ENCODE peak calls at places on chromosomes 12 and 14, in nine cellular contexts. X is mesothelial cell of epicardium, S is left ventricle myocardium inferior, T is A549, Y is Panc1, W is H9, G is colonic mucosa, H is heart left ventricle, M is B cell. F is an unnamed sample.
A peak's percentile ranks its signal among the peaks of the same experiment; 100 is the strongest.

GRCh38 chr12:130953783-130954543 is at the start of gene ADGRD1:
- DNase-seq in X (no peak), S (peak; percentile 71), T (peak; percentile 26), Y (no peak), W (no peak), G (peak; percentile 36), H (peak; percentile 73), M (peak; percentile 21), F (no peak)

GRCh38 chr12:120388711-120389431 is 19.9 kb upstream of the MSI1 start:
- DNase-seq in X (peak; percentile 39), S (no peak), T (no peak), Y (no peak), W (peak; percentile 91), G (no peak), H (no peak), M (no peak), F (no peak)

GRCh38 chr12:618626-619025 is 44.6 kb downstream of the NINJ2 start:
- DNase-seq in X (no peak), S (no peak), T (no peak), Y (no peak), W (no peak), G (no peak), H (no peak), M (no peak), F (no peak)

GRCh38 chr14:60655114-60655897 is 6.0 kb upstream of the SIX1 start:
- DNase-seq in X (no peak), S (no peak), T (no peak), Y (no peak), W (peak; percentile 56), G (no peak), H (no peak), M (peak; percentile 25), F (no peak)

GRCh38 chr12:12086331-12086730 is 15.6 kb downstream of the BCL2L14 start:
- DNase-seq in X (no peak), S (no peak), T (no peak), Y (no peak), W (peak; percentile 22), G (peak; percentile 29), H (no peak), M (no peak), F (no peak)

GRCh38 chr12:70553391-70553859 is 83.8 kb downstream of the PTPRB start:
- DNase-seq in X (no peak), S (no peak), T (no peak), Y (no peak), W (no peak), G (no peak), H (no peak), M (no peak), F (no peak)

GRCh38 chr14:82239205-82239604 is 705.6 kb upstream of the SEL1L start:
- DNase-seq in X (no peak), S (no peak), T (no peak), Y (no peak), W (no peak), G (no peak), H (no peak), M (no peak), F (no peak)

GRCh38 chr12:510071-510825 is 50.5 kb downstream of the B4GALNT3 start:
- DNase-seq in X (no peak), S (no peak), T (no peak), Y (no peak), W (peak; percentile 69), G (peak; percentile 83), H (no peak), M (no peak), F (no peak)

GRCh38 chr14:54428527-54428926 is 12.6 kb downstream of the CNIH1 start:
- DNase-seq in X (no peak), S (no peak), T (no peak), Y (no peak), W (no peak), G (no peak), H (no peak), M (no peak), F (no peak)

GRCh38 chr12:29562167-29562776 is 64.8 kb upstream of the OVCH1 start:
- DNase-seq in X (no peak), S (no peak), T (no peak), Y (no peak), W (no peak), G (peak; percentile 27), H (peak; percentile 57), M (no peak), F (no peak)

GRCh38 chr12:73514672-73515071 is 1023.0 kb upstream of the ATXN7L3B start:
- DNase-seq in X (no peak), S (no peak), T (peak; percentile 3), Y (no peak), W (peak; percentile 58), G (no peak), H (no peak), M (no peak), F (no peak)

DNA sequence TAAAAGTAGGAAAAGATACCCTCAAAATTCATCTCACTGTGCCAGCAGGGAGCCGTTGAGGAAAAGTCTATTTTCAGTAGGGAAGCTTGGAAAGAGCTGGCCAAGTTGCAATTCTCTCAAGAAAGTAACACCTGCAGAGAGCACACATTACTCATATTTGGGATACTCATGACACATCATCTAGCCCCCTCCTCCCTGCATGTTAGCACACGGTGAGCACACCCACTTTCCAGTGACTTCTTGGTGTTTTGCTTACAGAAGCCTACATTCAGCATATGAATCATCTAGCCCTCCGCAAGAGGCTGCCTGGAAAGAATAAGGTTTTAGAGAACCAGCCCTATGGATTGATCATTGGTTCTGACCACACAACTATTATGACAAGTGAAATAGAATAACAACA is 124.5 kb downstream of the PTPRO start:
- DNase-seq in X (no peak), S (no peak), T (peak; percentile 3), Y (peak; percentile 24), W (no peak), G (no peak), H (no peak), M (no peak), F (no peak)
- TF ChIP-seq CTCF in X (no peak), S (no peak), T (no peak), Y (no peak), W (no peak), G (no peak), H (no peak), M (no peak), F (no peak)

DNA sequence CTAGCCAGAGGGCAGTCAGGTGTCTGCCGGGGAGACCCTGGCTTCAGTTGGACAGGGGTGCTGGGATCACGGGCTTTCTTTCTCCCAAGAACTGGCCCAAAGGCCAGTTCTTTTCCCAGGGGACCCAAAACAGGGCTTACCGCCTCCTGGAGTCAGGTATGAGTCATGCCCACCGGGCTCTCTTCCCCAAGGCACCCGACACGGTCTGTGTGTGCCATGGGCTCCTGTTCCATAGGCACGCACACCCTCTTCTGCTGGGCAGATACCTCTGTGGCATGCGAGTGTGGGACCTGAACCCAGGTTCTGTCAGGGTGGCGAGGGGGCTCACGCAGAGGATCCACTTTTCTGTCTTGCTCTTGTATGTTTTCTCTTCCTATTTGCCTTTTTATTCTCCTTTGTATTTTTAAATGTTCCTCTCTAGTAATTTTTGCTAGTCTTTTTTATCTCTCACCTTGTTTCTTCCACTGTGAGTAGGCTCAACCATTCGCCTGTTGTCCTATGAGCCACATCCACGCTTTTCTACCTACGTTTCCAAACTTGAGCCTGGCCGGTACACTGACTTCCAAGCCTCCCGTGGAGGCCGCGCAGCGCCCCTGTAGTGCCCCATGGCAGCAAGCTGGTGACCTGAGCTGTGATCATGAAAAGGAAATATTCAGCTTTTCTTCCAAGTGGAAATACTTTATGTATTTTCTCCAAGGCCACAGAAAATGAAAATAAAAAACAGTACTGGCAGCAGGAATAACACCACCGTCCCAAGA is 362.2 kb downstream of the CACNA1C start:
- DNase-seq in X (no peak), S (no peak), T (no peak), Y (no peak), W (no peak), G (no peak), H (no peak), M (no peak), F (no peak)
- TF ChIP-seq CTCF in X (no peak), S (no peak), T (no peak), Y (no peak), W (peak; percentile 38), G (no peak), H (no peak), M (no peak), F (no peak)

GRCh38 chr12:101698782-101699347 is 1.4 kb downstream of the CHPT1 start:
- DNase-seq in X (no peak), S (no peak), T (peak; percentile 54), Y (no peak), W (no peak), G (no peak), H (no peak), M (no peak), F (no peak)
- TF ChIP-seq CTCF in X (no peak), S (peak; percentile 22), T (peak; percentile 41), Y (peak; percentile 55), W (peak; percentile 24), G (no peak), H (no peak), M (peak; percentile 20), F (no peak)

GRCh38 chr12:64269161-64269560 is 47.1 kb upstream of the KICS2 start:
- DNase-seq in X (no peak), S (no peak), T (no peak), Y (no peak), W (no peak), G (no peak), H (no peak), M (no peak), F (no peak)

GRCh38 chr12:64268409-64268808 is 46.3 kb upstream of the KICS2 start:
- DNase-seq in X (no peak), S (no peak), T (no peak), Y (no peak), W (no peak), G (no peak), H (no peak), M (no peak), F (no peak)

GRCh38 chr12:64278421-64278820 is 56.3 kb upstream of the KICS2 start:
- DNase-seq in X (no peak), S (no peak), T (no peak), Y (no peak), W (no peak), G (no peak), H (no peak), M (no peak), F (no peak)

GRCh38 chr12:64270411-64270810 is 48.3 kb upstream of the KICS2 start:
- DNase-seq in X (no peak), S (no peak), T (no peak), Y (no peak), W (no peak), G (no peak), H (no peak), M (no peak), F (no peak)

DNA sequence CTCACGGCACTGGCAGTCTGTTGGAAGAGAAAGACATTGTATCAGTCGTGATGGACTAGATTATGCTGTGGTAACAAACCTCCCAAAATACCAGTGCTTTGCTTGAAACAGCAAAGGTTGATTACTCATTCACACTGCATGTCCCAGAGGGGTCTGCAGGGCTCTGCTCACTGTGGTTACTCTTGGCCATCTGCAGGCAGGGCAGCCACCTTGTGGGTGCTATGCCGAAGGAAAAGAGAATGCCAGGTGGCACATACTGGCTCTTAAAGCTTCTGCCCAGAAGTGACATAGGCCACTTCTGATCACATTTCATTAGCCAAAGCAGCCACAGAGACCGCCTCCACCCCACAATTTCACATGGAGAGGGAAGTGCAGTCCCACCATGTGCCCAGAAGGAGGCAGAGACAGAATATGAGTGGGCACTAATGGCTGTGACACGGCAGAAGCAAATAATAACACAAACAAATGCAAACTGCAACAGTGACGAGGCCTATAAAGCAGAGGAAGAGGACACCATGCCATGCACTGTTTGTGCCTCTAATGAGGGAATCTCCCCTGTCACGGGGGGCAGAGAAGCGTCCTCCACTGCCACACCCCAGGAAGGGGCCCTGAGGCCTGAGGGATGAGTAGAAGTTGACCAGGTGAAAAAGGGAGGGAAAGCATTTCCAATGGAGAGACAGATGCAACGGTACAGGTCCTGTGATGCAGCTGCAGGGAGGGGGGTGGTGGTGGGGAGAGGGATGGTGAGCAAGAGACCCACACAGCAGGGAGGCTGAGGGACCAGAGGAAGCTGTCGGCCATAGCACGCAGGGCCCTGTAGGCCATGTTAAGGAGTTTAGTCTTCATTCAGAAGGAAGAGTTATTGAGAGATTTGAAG is 51.7 kb upstream of the KICS2 start:
- DNase-seq in X (no peak), S (no peak), T (peak; percentile 27), Y (no peak), W (peak; percentile 82), G (no peak), H (no peak), M (no peak), F (no peak)
- TF ChIP-seq CTCF in X (no peak), S (peak; percentile 47), T (no peak), Y (peak; percentile 72), W (peak; percentile 77), G (no peak), H (peak; percentile 20), M (no peak), F (no peak)

F was measured in natural killer cell.